ENCODE peak calls at places on chromosomes 12 and 14, in six cellular contexts. C, W, Q, I, S and P are unnamed samples.

GRCh38 chr12:47110011-47110541 is 30.3 kb upstream of the AMIGO2 start:
- DNase-seq in Q (no peak), W (no peak), S (no peak), C (no peak), I (no peak), P (no peak)

GRCh38 chr14:90490727-90491050 is 93.9 kb downstream of the CALM1 start:
- DNase-seq in I (no peak), W (no peak), C (no peak), Q (no peak), S (no peak), P (no peak)

GRCh38 chr14:69346710-69347109 is 51.4 kb downstream of the ERH start:
- DNase-seq in S (peak; percentile 38), C (no peak), Q (peak; percentile 40), I (peak; percentile 9), W (peak; percentile 67), P (peak; percentile 15)

GRCh38 chr12:100383586-100384548 is 27.0 kb downstream of the SLC17A8 start:
- DNase-seq in Q (no peak), I (no peak), W (no peak), S (no peak), C (no peak), P (no peak)

GRCh38 chr12:41967668-41968649 is 176.7 kb downstream of the GXYLT1 start:
- DNase-seq in W (peak; percentile 41), Q (no peak), C (no peak), S (peak; percentile 6), I (peak; percentile 47), P (peak; percentile 8)

GRCh38 chr12:50232771-50233209 is 50.5 kb downstream of the LIMA1 start:
- DNase-seq in S (no peak), Q (no peak), I (no peak), W (no peak), C (no peak), P (no peak)

GRCh38 chr12:52296572-52297215 is 5.4 kb upstream of the KRT81 start:
- DNase-seq in C (no peak), Q (no peak), S (no peak), I (no peak), W (no peak), P (no peak)

GRCh38 chr12:76002598-76003262 is 28.8 kb downstream of the PHLDA1 start:
- DNase-seq in S (no peak), C (no peak), I (no peak), Q (no peak), W (no peak), P (no peak)

GRCh38 chr12:57232156-57232756 is 2.7 kb downstream of the SHMT2 start:
- DNase-seq in W (no peak), Q (no peak), I (no peak), S (no peak), C (no peak), P (no peak)

GRCh38 chr12:2876431-2877046 is 435 bp downstream of the FOXM1 start:
- DNase-seq in S (peak; percentile 20), C (no peak), Q (peak; percentile 65), I (peak; percentile 29), W (no peak), P (peak; percentile 28)

GRCh38 chr12:110107369-110108281 is 16.5 kb upstream of the IFT81 start:
- DNase-seq in S (peak; percentile 91), W (no peak), I (peak; percentile 97), C (no peak), Q (peak; percentile 98), P (peak; percentile 76)

GRCh38 chr14:33414041-33414440 is 475.4 kb downstream of the NPAS3 start:
- DNase-seq in I (peak; percentile 34), W (no peak), S (no peak), Q (no peak), C (no peak), P (no peak)

GRCh38 chr14:77186911-77187648 is 5.5 kb downstream of the TMEM63C start:
- DNase-seq in W (peak; percentile 22), C (no peak), S (peak; percentile 85), I (peak; percentile 57), Q (peak; percentile 25), P (peak; percentile 88)

GRCh38 chr12:7441216-7441615 is 2.7 kb downstream of the CD163L1 start:
- DNase-seq in W (no peak), C (no peak), S (no peak), I (no peak), Q (no peak), P (no peak)

GRCh38 chr12:27900920-27901879 is 71.3 kb downstream of the PTHLH start:
- DNase-seq in W (no peak), I (no peak), Q (no peak), C (no peak), S (no peak), P (no peak)

GRCh38 chr12:8544295-8544694 is 3.6 kb upstream of the CLEC4E start:
- DNase-seq in Q (peak; percentile 66), I (peak; percentile 63), S (peak; percentile 56), W (peak; percentile 80), C (peak; percentile 68), P (peak; percentile 76)

GRCh38 chr12:47377414-47378221 is 297.9 kb upstream of the AMIGO2 start:
- DNase-seq in W (peak; percentile 4), C (no peak), S (peak; percentile 91), Q (peak; percentile 99), I (peak; percentile 99), P (peak; percentile 86)

GRCh38 chr14:94542111-94542810 is 19.0 kb upstream of the SERPINA4 start:
- DNase-seq in W (no peak), Q (no peak), S (peak; percentile 57), I (peak; percentile 64), C (no peak), P (no peak)

GRCh38 chr12:112473056-112473455 is 54.3 kb downstream of the PTPN11 start:
- DNase-seq in W (no peak), C (no peak), I (no peak), S (no peak), Q (peak; percentile 17), P (peak; percentile 4)

GRCh38 chr14:100747736-100748135 is 21.0 kb downstream of the DLK1 start:
- DNase-seq in Q (no peak), S (no peak), I (no peak), W (no peak), C (no peak), P (peak; percentile 5)

GRCh38 chr12:50620050-50620974 is 115.5 kb downstream of the DIP2B start:
- DNase-seq in W (peak; percentile 57), Q (peak; percentile 39), S (peak; percentile 61), C (no peak), I (peak; percentile 96), P (peak; percentile 93)

GRCh38 chr14:81434230-81434629 is 34.1 kb upstream of the STON2 start:
- DNase-seq in W (no peak), Q (no peak), S (no peak), C (no peak), I (no peak), P (no peak)

GRCh38 chr14:61103541-61104339 is 122.7 kb downstream of the SLC38A6 start:
- DNase-seq in Q (peak; percentile 92), S (peak; percentile 91), W (no peak), I (peak; percentile 98), C (no peak), P (peak; percentile 91)

GRCh38 chr14:99452968-99453367 is 27.7 kb downstream of the SETD3 start:
- DNase-seq in C (no peak), W (no peak), Q (no peak), S (no peak), I (no peak), P (no peak)

GRCh38 chr14:97164014-97164413 is 366.8 kb downstream of the VRK1 start:
- DNase-seq in Q (no peak), W (no peak), S (no peak), C (no peak), I (no peak), P (no peak)

GRCh38 chr14:61177279-61178225 is 103.6 kb downstream of the TMEM30B start:
- DNase-seq in I (peak; percentile 36), C (no peak), W (no peak), S (peak; percentile 26), Q (no peak), P (peak; percentile 77)

GRCh38 chr12:72272731-72273498 is 745 bp downstream of the TRHDE start:
- DNase-seq in W (peak; percentile 27), C (no peak), Q (no peak), I (peak; percentile 70), S (no peak), P (no peak)

GRCh38 chr12:75877588-75878381 is 153.8 kb downstream of the PHLDA1 start:
- DNase-seq in W (peak; percentile 35), C (no peak), I (peak; percentile 31), S (no peak), Q (no peak), P (peak; percentile 19)

GRCh38 chr12:57404966-57405640 is 25.7 kb downstream of the R3HDM2 start:
- DNase-seq in C (no peak), W (no peak), Q (no peak), S (no peak), I (no peak), P (no peak)

GRCh38 chr14:70934084-70934483 is 26.8 kb downstream of the PCNX1 start:
- DNase-seq in C (no peak), Q (no peak), S (peak; percentile 33), I (peak; percentile 49), W (no peak), P (peak; percentile 49)

GRCh38 chr14:36988989-36989388 is 183.4 kb downstream of the SLC25A21 start:
- DNase-seq in I (peak; percentile 18), W (no peak), C (no peak), S (no peak), Q (no peak), P (no peak)

GRCh38 chr14:102568115-102568614 is 24.3 kb upstream of the RCOR1 start:
- DNase-seq in S (peak; percentile 87), C (no peak), Q (peak; percentile 50), I (no peak), W (no peak), P (peak; percentile 60)

GRCh38 chr12:1517734-1518485 is 76.5 kb downstream of the FBXL14 start:
- DNase-seq in C (no peak), Q (no peak), S (no peak), W (no peak), I (no peak), P (no peak)

GRCh38 chr12:56775638-56776037 is 12.5 kb downstream of the HSD17B6 start:
- DNase-seq in S (no peak), Q (no peak), C (no peak), I (no peak), W (no peak), P (no peak)

GRCh38 chr12:123306200-123306599 is 34.5 kb upstream of the CDK2AP1 start:
- DNase-seq in Q (no peak), W (no peak), I (no peak), S (no peak), C (no peak), P (no peak)

GRCh38 chr14:105490318-105490571 is 801 bp upstream of the TEDC1 start:
- DNase-seq in C (no peak), I (no peak), Q (no peak), S (no peak), W (no peak), P (no peak)

GRCh38 chr14:70289138-70289537 is 70.3 kb downstream of the COX16 start:
- DNase-seq in I (no peak), Q (no peak), S (no peak), W (no peak), C (no peak), P (no peak)

GRCh38 chr14:95496690-95497241 is 19.7 kb downstream of the SYNE3 start:
- DNase-seq in S (no peak), C (no peak), I (no peak), Q (no peak), W (no peak), P (no peak)